ENCODE peak calls at places on chromosomes 1 and 21, in five cellular contexts. C, G, F, S and X are unnamed samples.

GRCh38 chr1:55284856-55285255 is 69.7 kb upstream of the USP24 start:
- DNase-seq in G (peak), C (peak), S (no peak), F (no peak), X (no peak)

GRCh38 chr1:113031060-113031933 is 41.7 kb upstream of the LRIG2 start:
- DNase-seq in F (no peak), G (no peak), S (no peak), C (no peak), X (no peak)

GRCh38 chr1:43968348-43968948 is 1.4 kb upstream of the DPH2 start:
- DNase-seq in C (peak), S (peak), G (no peak), F (no peak), X (no peak)

GRCh38 chr1:156153362-156153761 is at the start of gene SEMA4A:
- DNase-seq in G (no peak), C (peak), S (no peak), F (no peak), X (peak)

GRCh38 chr1:53686371-53687267 is 52.3 kb downstream of the GLIS1 start:
- DNase-seq in S (no peak), F (no peak), G (no peak), C (peak), X (no peak)

GRCh38 chr21:45294509-45295291 is 7.0 kb upstream of the POFUT2 start:
- DNase-seq in S (peak), C (peak), G (no peak), F (no peak), X (peak)

GRCh38 chr1:86852737-86853408 is 61.1 kb downstream of the SELENOF start:
- DNase-seq in S (no peak), C (no peak), F (no peak), G (no peak), X (no peak)

GRCh38 chr1:28893403-28894102 is 20.8 kb upstream of the EPB41 start:
- DNase-seq in G (no peak), S (peak), F (no peak), C (peak), X (no peak)

GRCh38 chr1:156070523-156070922 is 9.6 kb downstream of the RAB25 start:
- DNase-seq in F (no peak), S (no peak), G (no peak), C (no peak), X (no peak)

GRCh38 chr1:97108200-97108599 is 386.6 kb downstream of the PTBP2 start:
- DNase-seq in S (no peak), F (no peak), G (no peak), C (no peak), X (no peak)

GRCh38 chr21:34865922-34866271 is 183.2 kb downstream of the RUNX1 start:
- DNase-seq in F (peak), C (peak), G (no peak), S (peak), X (peak)

GRCh38 chr1:66686406-66686805 is 65.9 kb upstream of the DYNLT5 start:
- DNase-seq in C (no peak), G (no peak), S (no peak), F (no peak), X (peak)

GRCh38 chr1:66685265-66685664 is 67.0 kb upstream of the DYNLT5 start:
- DNase-seq in F (no peak), S (no peak), G (no peak), C (no peak), X (no peak)

GRCh38 chr1:66685670-66686069 is 66.6 kb upstream of the DYNLT5 start:
- DNase-seq in F (no peak), S (no peak), C (no peak), G (no peak), X (no peak)

GRCh38 chr1:66684353-66684752 is 67.9 kb upstream of the DYNLT5 start:
- DNase-seq in G (no peak), C (no peak), F (no peak), S (no peak), X (no peak)

DNA sequence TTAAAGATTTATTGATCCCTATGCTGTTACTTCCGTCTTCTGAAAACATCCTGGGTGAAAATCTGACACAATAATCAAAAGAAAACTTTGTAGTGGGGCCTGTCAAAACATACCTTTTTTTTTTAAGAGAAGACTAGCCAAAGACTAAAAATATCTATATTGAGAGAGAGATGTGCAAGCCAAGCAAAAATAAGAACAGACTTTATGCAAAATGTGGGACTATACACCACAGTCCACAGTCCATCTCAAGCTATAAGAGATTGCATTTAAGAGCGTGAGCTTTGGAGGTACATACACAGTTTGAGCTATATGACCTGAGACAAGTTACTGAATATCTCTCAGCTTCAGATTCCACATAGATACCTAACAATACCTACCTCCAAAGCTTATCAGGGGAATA is 64.9 kb upstream of the DYNLT5 start:
- DNase-seq in S (no peak), C (no peak), G (no peak), F (no peak), X (no peak)
- H2BK12ac ChIP-seq in S (no peak), C (no peak), G (no peak), F (no peak), X (no peak)

GRCh38 chr1:63142001-63142400 is 180.4 kb upstream of the FOXD3 start:
- DNase-seq in C (no peak), S (no peak), F (no peak), G (no peak), X (no peak)

GRCh38 chr1:63148825-63149645 is 173.3 kb upstream of the FOXD3 start:
- DNase-seq in C (peak), G (peak), F (peak), S (peak), X (no peak)

GRCh38 chr1:63152572-63152971 is 169.8 kb upstream of the FOXD3 start:
- DNase-seq in G (no peak), C (no peak), S (no peak), F (no peak), X (peak)

GRCh38 chr1:63143482-63143881 is 178.9 kb upstream of the FOXD3 start:
- DNase-seq in C (no peak), F (no peak), S (no peak), G (no peak), X (no peak)

DNA sequence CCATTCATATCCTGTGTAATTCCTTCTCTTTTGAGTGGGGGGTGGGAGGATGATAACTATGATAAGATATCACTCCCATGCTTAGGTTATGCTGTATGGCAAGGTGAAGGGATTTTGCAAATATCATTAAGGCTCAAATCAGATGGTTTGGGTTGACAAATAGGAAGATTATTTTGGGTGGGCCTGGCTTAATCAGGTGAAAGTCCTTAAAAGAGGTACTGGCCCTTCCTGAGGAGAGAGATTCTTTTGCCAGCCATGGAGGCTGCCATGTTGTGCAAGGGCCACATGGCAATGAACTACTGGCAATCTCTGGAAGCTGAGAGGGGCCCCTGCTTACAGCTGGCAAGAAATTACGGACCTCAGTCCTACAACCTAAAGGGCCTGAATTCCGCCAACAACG is 174.6 kb upstream of the FOXD3 start:
- DNase-seq in G (no peak), F (no peak), C (no peak), S (no peak), X (no peak)
- H2BK12ac ChIP-seq in G (no peak), F (no peak), C (no peak), S (no peak), X (no peak)

GRCh38 chr1:6144622-6145021 is 35.5 kb downstream of the CHD5 start:
- DNase-seq in G (no peak), S (no peak), F (no peak), C (no peak), X (no peak)
- H2BK12ac ChIP-seq in G (no peak), S (no peak), F (peak), C (no peak), X (no peak)

GRCh38 chr1:31727195-31727594 is 23.4 kb upstream of the COL16A1 start:
- DNase-seq in S (no peak), F (no peak), C (no peak), G (no peak), X (no peak)

GRCh38 chr1:31727849-31728248 is 24.0 kb upstream of the COL16A1 start:
- DNase-seq in C (no peak), S (no peak), F (no peak), G (no peak), X (no peak)

GRCh38 chr1:31725777-31726535 is 22.1 kb upstream of the COL16A1 start:
- DNase-seq in C (no peak), F (no peak), S (no peak), G (no peak), X (no peak)

GRCh38 chr1:31725134-31725533 is 21.3 kb upstream of the COL16A1 start:
- DNase-seq in G (no peak), F (no peak), C (no peak), S (no peak), X (no peak)

GRCh38 chr1:31726715-31727114 is 22.9 kb upstream of the COL16A1 start:
- DNase-seq in F (no peak), S (no peak), G (no peak), C (no peak), X (no peak)
- H2BK12ac ChIP-seq in F (no peak), S (no peak), G (no peak), C (no peak), X (no peak)

GRCh38 chr1:241985787-241986186 is 13.1 kb downstream of the MAP1LC3C start:
- DNase-seq in S (peak), C (peak), G (peak), F (no peak), X (peak)
- H2BK12ac ChIP-seq in S (no peak), C (no peak), G (no peak), F (no peak), X (no peak)

GRCh38 chr1:214491468-214492120 is 59.8 kb downstream of the PTPN14 start:
- DNase-seq in C (no peak), G (no peak), F (no peak), S (no peak), X (no peak)

GRCh38 chr1:214496126-214496525 is 55.3 kb downstream of the PTPN14 start:
- DNase-seq in C (peak), G (no peak), F (no peak), S (no peak), X (no peak)

GRCh38 chr1:214493126-214493796 is 58.1 kb downstream of the PTPN14 start:
- DNase-seq in C (no peak), G (no peak), F (no peak), S (no peak), X (no peak)

GRCh38 chr1:214494706-214495105 is 56.7 kb downstream of the PTPN14 start:
- DNase-seq in C (no peak), F (no peak), S (no peak), G (no peak), X (peak)

GRCh38 chr1:214492405-214493075 is 58.9 kb downstream of the PTPN14 start:
- DNase-seq in G (no peak), C (no peak), F (no peak), S (no peak), X (peak)
- H2BK12ac ChIP-seq in G (no peak), C (no peak), F (no peak), S (no peak), X (peak)

GRCh38 chr1:85681087-85681486 is 27.1 kb downstream of the ZNHIT6 start:
- DNase-seq in F (no peak), G (peak), S (no peak), C (peak), X (peak)
- H2BK12ac ChIP-seq in F (no peak), G (no peak), S (no peak), C (no peak), X (no peak)

GRCh38 chr1:219582310-219582709 is 30.6 kb downstream of the ZC3H11B start:
- DNase-seq in G (no peak), S (no peak), C (peak), F (no peak), X (no peak)
- H2BK12ac ChIP-seq in G (no peak), S (no peak), C (no peak), F (no peak), X (no peak)